ENCODE peak calls at places on chromosome 5, in six cellular contexts. One of them, this sample, is unnamed.

GRCh38 chr5:110339399-110339798 is 387.1 kb downstream of the TMEM232 start:
- DNase-seq in upper lobe of left lung: no peak
- DNase-seq in NB4: no peak
- DNase-seq in A549: no peak
- DNase-seq in stomach: no peak
- DNase-seq in body of pancreas: no peak
- DNase-seq in this sample: no peak

GRCh38 chr5:108531367-108532211 is 149.7 kb upstream of the FBXL17 start:
- DNase-seq in NB4: no peak
- DNase-seq in upper lobe of left lung: no peak
- DNase-seq in body of pancreas: no peak
- DNase-seq in stomach: no peak
- DNase-seq in A549: no peak
- DNase-seq in this sample: no peak

GRCh38 chr5:151627650-151628049 is 36.5 kb upstream of the FAT2 start:
- DNase-seq in NB4: no peak
- DNase-seq in A549: no peak
- DNase-seq in upper lobe of left lung: no peak
- DNase-seq in body of pancreas: no peak
- DNase-seq in stomach: no peak
- DNase-seq in this sample: no peak

GRCh38 chr5:154366353-154366752 is 79.4 kb upstream of the SAP30L start:
- DNase-seq in body of pancreas: no peak
- DNase-seq in stomach: no peak
- DNase-seq in A549: no peak
- DNase-seq in NB4: no peak
- DNase-seq in upper lobe of left lung: no peak
- DNase-seq in this sample: no peak

GRCh38 chr5:59760798-59761348 is 132.7 kb downstream of the PDE4D start:
- DNase-seq in upper lobe of left lung: no peak
- DNase-seq in stomach: no peak
- DNase-seq in body of pancreas: peak; percentile 29
- DNase-seq in NB4: peak; percentile 26
- DNase-seq in A549: no peak
- DNase-seq in this sample: no peak

GRCh38 chr5:92553326-92553725 is 1027.7 kb downstream of the NR2F1-AS1 start:
- DNase-seq in NB4: no peak
- DNase-seq in body of pancreas: no peak
- DNase-seq in A549: no peak
- DNase-seq in upper lobe of left lung: no peak
- DNase-seq in stomach: no peak
- DNase-seq in this sample: no peak

GRCh38 chr5:113090336-113091106 is 113.9 kb downstream of the DCP2 start:
- DNase-seq in upper lobe of left lung: no peak
- DNase-seq in A549: no peak
- DNase-seq in body of pancreas: no peak
- DNase-seq in stomach: no peak
- DNase-seq in NB4: no peak
- DNase-seq in this sample: no peak

GRCh38 chr5:31361234-31361633 is 167.7 kb downstream of the CDH6 start:
- DNase-seq in A549: no peak
- DNase-seq in upper lobe of left lung: no peak
- DNase-seq in body of pancreas: no peak
- DNase-seq in stomach: no peak
- DNase-seq in NB4: no peak
- DNase-seq in this sample: no peak

GRCh38 chr5:98314262-98314661 is 459.2 kb upstream of the RGMB start:
- DNase-seq in A549: no peak
- DNase-seq in body of pancreas: no peak
- DNase-seq in NB4: no peak
- DNase-seq in stomach: no peak
- DNase-seq in upper lobe of left lung: no peak
- DNase-seq in this sample: no peak

GRCh38 chr5:95781101-95781583 is 41.4 kb downstream of the GLRX start:
- DNase-seq in upper lobe of left lung: no peak
- DNase-seq in NB4: peak; percentile 82
- DNase-seq in body of pancreas: peak; percentile 79
- DNase-seq in A549: peak; percentile 73
- DNase-seq in stomach: peak; percentile 89
- DNase-seq in this sample: peak; percentile 88

GRCh38 chr5:148730272-148730954 is 76.1 kb upstream of the HTR4 start:
- DNase-seq in A549: no peak
- DNase-seq in NB4: no peak
- DNase-seq in stomach: no peak
- DNase-seq in upper lobe of left lung: no peak
- DNase-seq in body of pancreas: no peak
- DNase-seq in this sample: no peak

GRCh38 chr5:113166285-113166684 is 189.7 kb downstream of the DCP2 start:
- DNase-seq in upper lobe of left lung: no peak
- DNase-seq in A549: no peak
- DNase-seq in stomach: no peak
- DNase-seq in NB4: no peak
- DNase-seq in body of pancreas: no peak
- DNase-seq in this sample: no peak

GRCh38 chr5:154393850-154394249 is 51.9 kb upstream of the SAP30L start:
- DNase-seq in body of pancreas: no peak
- DNase-seq in A549: no peak
- DNase-seq in upper lobe of left lung: no peak
- DNase-seq in NB4: no peak
- DNase-seq in stomach: no peak
- DNase-seq in this sample: no peak

GRCh38 chr5:145824040-145824439 is 11.1 kb downstream of the PRELID2 start:
- DNase-seq in stomach: no peak
- DNase-seq in A549: no peak
- DNase-seq in NB4: no peak
- DNase-seq in upper lobe of left lung: no peak
- DNase-seq in body of pancreas: no peak
- DNase-seq in this sample: no peak

GRCh38 chr5:149073217-149073616 is 10.4 kb upstream of the SH3TC2 start:
- DNase-seq in NB4: no peak
- DNase-seq in stomach: peak; percentile 34
- DNase-seq in body of pancreas: no peak
- DNase-seq in upper lobe of left lung: no peak
- DNase-seq in A549: no peak
- DNase-seq in this sample: no peak

GRCh38 chr5:62521319-62521718 is 57.3 kb upstream of the LRRC70 start:
- DNase-seq in stomach: no peak
- DNase-seq in body of pancreas: no peak
- DNase-seq in NB4: peak; percentile 21
- DNase-seq in A549: no peak
- DNase-seq in upper lobe of left lung: no peak
- DNase-seq in this sample: no peak

GRCh38 chr5:175325681-175326080 is 118.3 kb downstream of the DRD1 start:
- DNase-seq in body of pancreas: no peak
- DNase-seq in NB4: no peak
- DNase-seq in upper lobe of left lung: no peak
- DNase-seq in A549: no peak
- DNase-seq in stomach: no peak
- DNase-seq in this sample: no peak

GRCh38 chr5:172744106-172745104 is 26.6 kb downstream of the DUSP1 start:
- DNase-seq in A549: no peak
- DNase-seq in upper lobe of left lung: no peak
- DNase-seq in body of pancreas: peak; percentile 70
- DNase-seq in stomach: peak; percentile 64
- DNase-seq in NB4: no peak
- DNase-seq in this sample: no peak

GRCh38 chr5:56951131-56951945 is 585 bp downstream of the MIER3 start:
- DNase-seq in A549: peak; percentile 31
- DNase-seq in stomach: no peak
- DNase-seq in body of pancreas: peak; percentile 11
- DNase-seq in upper lobe of left lung: peak; percentile 91
- DNase-seq in NB4: peak; percentile 72
- DNase-seq in this sample: no peak

GRCh38 chr5:42806701-42807262 is 4.9 kb downstream of the SELENOP start:
- DNase-seq in stomach: no peak
- DNase-seq in body of pancreas: no peak
- DNase-seq in upper lobe of left lung: no peak
- DNase-seq in A549: no peak
- DNase-seq in NB4: no peak
- DNase-seq in this sample: no peak

GRCh38 chr5:42807722-42808447 is 3.8 kb downstream of the SELENOP start:
- DNase-seq in body of pancreas: peak; percentile 19
- DNase-seq in NB4: no peak
- DNase-seq in A549: no peak
- DNase-seq in upper lobe of left lung: no peak
- DNase-seq in stomach: no peak
- DNase-seq in this sample: no peak

GRCh38 chr5:42810905-42811590 is 644 bp downstream of the SELENOP start:
- DNase-seq in stomach: no peak
- DNase-seq in body of pancreas: no peak
- DNase-seq in NB4: no peak
- DNase-seq in upper lobe of left lung: no peak
- DNase-seq in A549: no peak
- DNase-seq in this sample: no peak

GRCh38 chr5:42811591-42812392 is at the start of gene SELENOP:
- DNase-seq in body of pancreas: peak; percentile 81
- DNase-seq in NB4: peak; percentile 8
- DNase-seq in A549: no peak
- DNase-seq in upper lobe of left lung: no peak
- DNase-seq in stomach: peak; percentile 79
- DNase-seq in this sample: peak; percentile 74

GRCh38 chr5:42808888-42809611 is 2.6 kb downstream of the SELENOP start:
- DNase-seq in stomach: no peak
- DNase-seq in body of pancreas: no peak
- DNase-seq in upper lobe of left lung: no peak
- DNase-seq in A549: no peak
- DNase-seq in NB4: no peak
- DNase-seq in this sample: no peak
- H3K4me3 ChIP-seq in stomach: peak overlapping the region; percentile 52
- H3K4me3 ChIP-seq in body of pancreas: no peak overlapping the region
- H3K4me3 ChIP-seq in upper lobe of left lung: no peak overlapping the region
- H3K4me3 ChIP-seq in A549: no peak overlapping the region
- H3K4me3 ChIP-seq in NB4: no peak overlapping the region
- H3K4me3 ChIP-seq in this sample: peak overlapping the region; percentile 56

GRCh38 chr5:134004626-134005414 is at the start of gene VDAC1:
- DNase-seq in NB4: peak; percentile 92
- DNase-seq in stomach: peak; percentile 76
- DNase-seq in body of pancreas: peak; percentile 77
- DNase-seq in upper lobe of left lung: peak; percentile 96
- DNase-seq in A549: peak; percentile 85
- DNase-seq in this sample: peak; percentile 78
- TF ChIP-seq POLR2A in NB4: peak; percentile 83
- TF ChIP-seq POLR2A in stomach: no peak
- TF ChIP-seq POLR2A in body of pancreas: peak; percentile 78
- TF ChIP-seq POLR2A in upper lobe of left lung: no peak
- TF ChIP-seq POLR2A in A549: peak; percentile 84
- TF ChIP-seq POLR2A in this sample: peak; percentile 85

DNA sequence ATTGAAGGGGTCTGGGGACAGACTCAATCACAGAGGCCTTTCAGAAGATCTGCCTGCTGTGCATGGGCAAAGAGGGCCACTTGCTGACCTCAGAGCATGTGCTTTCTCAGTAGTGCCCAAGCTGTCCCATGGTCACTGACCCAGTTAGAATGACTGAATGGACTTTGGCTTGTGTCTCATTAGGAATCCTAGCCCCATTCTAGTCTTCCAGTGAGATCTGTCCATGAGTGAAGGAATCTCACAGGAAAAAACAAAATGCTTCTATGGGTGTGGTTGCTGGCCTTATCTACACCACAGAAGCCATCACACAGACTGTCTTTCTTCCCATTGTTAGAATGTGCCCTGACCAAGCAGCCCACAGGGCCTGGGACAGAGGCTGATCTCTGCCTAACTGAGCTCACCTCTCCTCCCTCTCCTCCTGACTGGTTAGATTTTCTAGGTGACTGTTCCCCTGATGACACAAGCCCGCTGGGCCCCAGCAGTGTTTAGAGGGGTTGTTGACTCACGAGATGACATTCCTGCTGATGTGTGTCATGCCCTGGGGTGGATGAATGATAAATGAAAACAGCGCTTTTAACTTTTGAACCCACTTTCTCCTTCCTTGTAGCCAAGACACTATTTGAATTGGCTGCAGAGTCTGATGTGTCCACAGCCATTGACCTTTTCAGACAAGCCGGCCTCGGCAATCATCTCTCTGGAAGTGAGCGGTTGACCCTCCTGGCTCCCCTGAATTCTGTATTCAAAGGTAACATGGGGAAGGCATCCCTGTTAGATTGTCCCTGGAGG is 24.7 kb downstream of the TGFBI start:
- DNase-seq in stomach: no peak
- DNase-seq in NB4: no peak
- DNase-seq in body of pancreas: peak; percentile 20
- DNase-seq in upper lobe of left lung: no peak
- DNase-seq in A549: peak; percentile 94
- DNase-seq in this sample: no peak
- H3K4me3 ChIP-seq in stomach: no peak overlapping the region
- H3K4me3 ChIP-seq in NB4: no peak overlapping the region
- H3K4me3 ChIP-seq in body of pancreas: no peak overlapping the region
- H3K4me3 ChIP-seq in upper lobe of left lung: no peak overlapping the region
- H3K4me3 ChIP-seq in A549: peak overlapping the region; percentile 17
- H3K4me3 ChIP-seq in this sample: no peak overlapping the region

GRCh38 chr5:78514427-78515345 is 133.9 kb downstream of the LHFPL2 start:
- DNase-seq in upper lobe of left lung: no peak
- DNase-seq in stomach: no peak
- DNase-seq in body of pancreas: no peak
- DNase-seq in A549: no peak
- DNase-seq in NB4: no peak
- DNase-seq in this sample: no peak

GRCh38 chr5:78515665-78516064 is 132.9 kb downstream of the LHFPL2 start:
- DNase-seq in upper lobe of left lung: no peak
- DNase-seq in A549: no peak
- DNase-seq in NB4: no peak
- DNase-seq in stomach: no peak
- DNase-seq in body of pancreas: no peak
- DNase-seq in this sample: no peak

GRCh38 chr5:78519198-78519941 is 129.2 kb downstream of the LHFPL2 start:
- DNase-seq in upper lobe of left lung: no peak
- DNase-seq in NB4: no peak
- DNase-seq in stomach: no peak
- DNase-seq in A549: no peak
- DNase-seq in body of pancreas: no peak
- DNase-seq in this sample: no peak

GRCh38 chr5:78521455-78521854 is 127.1 kb downstream of the LHFPL2 start:
- DNase-seq in upper lobe of left lung: no peak
- DNase-seq in body of pancreas: no peak
- DNase-seq in A549: no peak
- DNase-seq in NB4: no peak
- DNase-seq in stomach: no peak
- DNase-seq in this sample: no peak

DNA sequence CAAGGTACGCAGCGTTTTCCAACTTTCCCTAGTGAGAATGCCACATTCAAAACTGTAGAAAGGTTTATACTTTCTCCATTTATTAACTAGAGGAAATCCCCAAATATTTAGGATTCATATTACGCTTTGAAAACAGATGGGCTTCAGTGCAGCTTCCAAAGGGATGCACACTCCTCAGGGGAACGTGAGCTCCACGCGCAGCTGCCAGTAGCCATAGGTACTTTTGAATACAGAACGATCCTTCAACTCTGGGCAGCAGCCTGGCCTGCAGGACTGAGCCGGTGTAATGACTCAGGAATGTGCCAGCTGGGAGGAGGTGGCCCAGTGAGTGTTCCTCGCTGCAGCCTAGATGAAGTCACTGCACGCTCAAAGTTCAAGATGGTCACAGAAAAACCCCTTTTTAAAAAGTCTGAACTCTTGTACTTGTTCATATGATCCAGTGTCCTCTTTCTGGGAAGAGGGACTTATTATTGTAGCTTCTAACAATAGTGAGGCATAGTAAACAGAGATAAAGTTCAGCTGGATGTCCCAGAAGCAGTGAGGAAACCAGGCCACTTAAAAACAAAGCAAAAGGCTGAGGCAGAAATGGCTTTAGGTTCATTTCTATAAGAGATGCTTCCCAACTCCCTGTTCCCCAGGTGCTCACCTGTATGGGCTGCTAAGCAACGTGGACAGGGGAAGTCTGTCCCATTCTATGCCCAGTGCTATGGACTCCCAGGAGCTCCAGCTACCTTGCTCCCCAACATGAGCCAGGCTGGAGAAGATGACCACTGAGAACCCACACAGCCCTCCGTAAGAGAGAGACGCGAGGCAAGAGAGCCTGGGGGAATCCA is 130.0 kb downstream of the LHFPL2 start:
- DNase-seq in upper lobe of left lung: no peak
- DNase-seq in body of pancreas: peak; percentile 81
- DNase-seq in A549: peak; percentile 86
- DNase-seq in stomach: peak; percentile 46
- DNase-seq in NB4: no peak
- DNase-seq in this sample: peak; percentile 46
- TF ChIP-seq POLR2A in upper lobe of left lung: no peak
- TF ChIP-seq POLR2A in body of pancreas: no peak
- TF ChIP-seq POLR2A in A549: no peak
- TF ChIP-seq POLR2A in stomach: no peak
- TF ChIP-seq POLR2A in NB4: no peak
- TF ChIP-seq POLR2A in this sample: no peak

This sample was measured in gastrocnemius medialis.